ENCODE peak calls at places on chromosome 3, in eight cellular contexts. E, S, N, J, Y, Q, B and L are unnamed samples.

GRCh38 chr3:72306800-72307341 is 521.9 kb upstream of the PROK2 start:
- DNase-seq in E (no peak), S (no peak), N (no peak), J (no peak), Y (no peak), Q (no peak), B (no peak), L (no peak)

GRCh38 chr3:141386611-141387110 is 18.4 kb downstream of the ZBTB38 start:
- DNase-seq in E (no peak), S (no peak), N (no peak), J (no peak), Y (no peak), Q (no peak), B (no peak), L (no peak)

GRCh38 chr3:42387802-42388651 is 22.4 kb downstream of the LYZL4 start:
- DNase-seq in E (no peak), S (no peak), N (no peak), J (no peak), Y (no peak), Q (no peak), B (no peak), L (no peak)

GRCh38 chr3:13348671-13349396 is 71.3 kb downstream of the NUP210 start:
- DNase-seq in E (no peak), S (no peak), N (no peak), J (no peak), Y (no peak), Q (no peak), B (no peak), L (no peak)

GRCh38 chr3:178584722-178585121 is 48.5 kb downstream of the KCNMB2 start:
- DNase-seq in E (no peak), S (no peak), N (no peak), J (no peak), Y (no peak), Q (no peak), B (no peak), L (no peak)

GRCh38 chr3:8856031-8856430 is 86.6 kb upstream of the OXTR start:
- DNase-seq in E (no peak), S (no peak), N (no peak), J (no peak), Y (no peak), Q (no peak), B (no peak), L (no peak)

GRCh38 chr3:45204136-45204535 is 22.0 kb downstream of the TMEM158 start:
- DNase-seq in E (no peak), S (no peak), N (peak; percentile 47), J (no peak), Y (no peak), Q (no peak), B (no peak), L (no peak)

GRCh38 chr3:26921054-26921453 is 298.5 kb downstream of the LRRC3B start:
- DNase-seq in E (no peak), S (no peak), N (no peak), J (no peak), Y (no peak), Q (no peak), B (no peak), L (no peak)

GRCh38 chr3:30473374-30474051 is 132.9 kb upstream of the TGFBR2 start:
- DNase-seq in E (no peak), S (peak; percentile 23), N (peak; percentile 16), J (peak; percentile 77), Y (peak; percentile 62), Q (peak; percentile 84), B (peak; percentile 83), L (no peak)

GRCh38 chr3:141812586-141812985 is 49.4 kb downstream of the GRK7 start:
- DNase-seq in E (no peak), S (no peak), N (no peak), J (no peak), Y (no peak), Q (no peak), B (no peak), L (no peak)

GRCh38 chr3:14131134-14131533 is 6.3 kb downstream of the TMEM43 start:
- DNase-seq in E (no peak), S (no peak), N (no peak), J (no peak), Y (no peak), Q (no peak), B (no peak), L (no peak)

DNA sequence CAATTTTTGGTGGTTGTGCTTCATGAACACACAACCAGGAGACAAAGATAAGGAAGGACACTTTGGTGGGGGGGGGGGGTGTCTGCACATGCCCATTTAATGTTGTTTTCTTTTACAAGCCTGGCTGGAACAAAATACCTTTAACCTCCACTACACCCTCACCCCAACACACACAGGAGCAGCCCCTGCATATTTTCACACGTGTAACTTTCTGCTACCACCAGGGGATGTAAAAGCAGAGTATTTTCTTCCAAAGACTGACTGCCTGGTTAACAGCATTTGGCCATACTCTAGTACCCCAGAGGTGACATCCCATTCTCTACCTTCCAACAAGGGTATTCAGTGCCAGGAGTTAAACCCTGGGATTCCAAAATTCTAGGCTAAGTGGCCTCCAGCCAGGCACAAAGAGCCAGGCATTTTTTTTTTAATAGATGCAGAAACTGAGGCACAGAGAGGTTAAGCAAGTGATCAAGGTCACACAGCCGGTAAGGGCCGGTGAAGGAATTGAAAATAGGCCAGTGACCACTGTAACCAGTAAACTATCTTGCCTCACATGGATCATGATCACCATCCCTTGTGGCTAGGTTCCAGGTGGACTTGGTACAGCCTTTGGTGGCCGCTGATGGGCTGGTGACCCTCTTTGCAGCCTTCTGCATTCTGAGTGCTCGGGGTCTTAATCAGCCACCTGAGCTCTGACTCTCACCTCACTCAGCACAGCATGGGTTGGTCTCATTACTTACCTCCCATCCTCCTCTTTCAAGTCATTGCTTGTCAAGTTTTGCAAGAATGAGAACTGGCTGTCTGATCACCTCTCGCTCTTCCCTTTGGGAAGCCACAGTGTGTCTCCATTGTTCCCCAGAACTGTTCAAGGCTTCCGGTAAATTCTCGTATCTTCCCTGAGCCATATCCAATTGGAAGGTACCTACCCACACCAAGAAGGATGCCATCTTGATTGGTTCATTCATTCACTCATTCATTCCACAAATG is 20.4 kb downstream of the MAGI1 start:
- DNase-seq in E (no peak), S (no peak), N (no peak), J (no peak), Y (no peak), Q (no peak), B (no peak), L (no peak)
- TF ChIP-seq CTCF in E (no peak), S (no peak), N (no peak), J (no peak), Y (no peak), Q (no peak), B (no peak), L (no peak)

GRCh38 chr3:110070539-110070916 is 733.2 kb upstream of the DPPA4 start:
- DNase-seq in E (no peak), S (no peak), N (no peak), J (no peak), Y (no peak), Q (no peak), B (no peak), L (no peak)
- TF ChIP-seq EP300 in E (no peak), S (no peak), N (no peak), J (no peak), Y (no peak), Q (no peak), B (no peak), L (no peak)

DNA sequence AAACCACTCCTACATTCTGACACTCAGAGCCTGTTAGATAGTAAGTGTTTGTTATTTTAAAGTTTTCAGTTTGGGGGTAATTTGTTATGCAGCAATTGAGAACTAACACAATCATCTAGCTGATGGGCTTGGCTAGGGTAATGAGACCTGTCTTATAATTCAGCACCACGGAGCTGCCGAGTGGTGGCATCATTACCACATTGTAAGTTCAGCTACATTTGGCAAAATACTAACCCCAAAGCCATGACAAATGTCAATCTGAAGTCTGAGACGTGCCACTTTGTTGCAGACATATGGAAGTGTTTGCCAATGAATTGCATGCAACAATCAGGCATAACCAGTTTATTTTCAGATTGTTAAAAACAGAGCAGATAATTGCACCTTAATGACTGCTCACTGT is 52.7 kb downstream of the KLHL6 start:
- DNase-seq in E (no peak), S (no peak), N (peak; percentile 14), J (peak; percentile 8), Y (no peak), Q (no peak), B (no peak), L (no peak)
- TF ChIP-seq CTCF in E (peak; percentile 69), S (no peak), N (peak; percentile 38), J (no peak), Y (no peak), Q (no peak), B (no peak), L (no peak)

GRCh38 chr3:109161487-109162108 is 25.1 kb downstream of the C3orf85 start:
- DNase-seq in E (peak; percentile 46), S (no peak), N (peak; percentile 17), J (no peak), Y (no peak), Q (no peak), B (no peak), L (no peak)

GRCh38 chr3:109154989-109155388 is 18.5 kb downstream of the C3orf85 start:
- DNase-seq in E (no peak), S (no peak), N (peak; percentile 3), J (no peak), Y (no peak), Q (no peak), B (no peak), L (no peak)

GRCh38 chr3:109152326-109152725 is 15.8 kb downstream of the C3orf85 start:
- DNase-seq in E (no peak), S (peak; percentile 32), N (no peak), J (no peak), Y (no peak), Q (no peak), B (no peak), L (no peak)

DNA sequence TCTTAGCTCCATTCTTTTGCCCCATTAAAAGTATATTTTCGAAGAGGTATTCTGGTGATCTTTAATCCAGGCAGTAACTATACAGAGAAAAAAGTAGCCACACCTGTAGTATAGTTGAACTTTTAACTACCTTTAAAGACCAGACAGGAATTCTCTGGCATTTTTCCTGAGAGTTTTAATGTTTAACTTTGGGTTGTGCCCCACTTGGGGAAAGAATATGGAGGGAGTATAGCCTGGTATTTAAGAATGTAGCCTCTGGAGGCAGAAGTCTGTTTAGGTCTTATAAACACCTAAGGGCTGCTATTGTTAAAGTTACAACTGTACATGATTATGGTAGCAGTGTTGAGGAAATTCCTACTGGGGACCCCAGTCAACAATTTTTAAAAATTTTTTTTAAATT is 19.3 kb downstream of the C3orf85 start:
- DNase-seq in E (no peak), S (no peak), N (peak; percentile 6), J (no peak), Y (no peak), Q (no peak), B (no peak), L (no peak)
- TF ChIP-seq EP300 in E (no peak), S (no peak), N (no peak), J (no peak), Y (no peak), Q (no peak), B (no peak), L (no peak)